ENCODE peak calls at places on chromosomes 11 and 22, in eight cellular contexts. One of them, this sample, is unnamed.

GRCh38 chr11:133811850-133812685 is 33.2 kb downstream of the SPATA19 start:
- DNase-seq in psoas muscle: no peak
- DNase-seq in Caki2: no peak
- DNase-seq in Ammon's horn: no peak
- DNase-seq in AG04450: no peak
- DNase-seq in HuH-7: no peak
- DNase-seq in stimulated activated CD4-positive, alpha-beta T cell treated with anti-CD3 and anti-CD28 coated beads, Interleukin-2, amount 100 ng/mL, for 48 hours: no peak
- DNase-seq in CD4-positive, alpha-beta T cell: no peak
- DNase-seq in this sample: no peak

GRCh38 chr11:102006835-102007566 is 40.2 kb upstream of the CFAP300 start:
- DNase-seq in CD4-positive, alpha-beta T cell: no peak
- DNase-seq in AG04450: no peak
- DNase-seq in HuH-7: no peak
- DNase-seq in psoas muscle: no peak
- DNase-seq in stimulated activated CD4-positive, alpha-beta T cell treated with anti-CD3 and anti-CD28 coated beads, Interleukin-2, amount 100 ng/mL, for 48 hours: no peak
- DNase-seq in Ammon's horn: no peak
- DNase-seq in Caki2: no peak
- DNase-seq in this sample: no peak

GRCh38 chr11:2202071-2202899 is 30.7 kb upstream of the TH start:
- DNase-seq in Caki2: no peak
- DNase-seq in stimulated activated CD4-positive, alpha-beta T cell treated with anti-CD3 and anti-CD28 coated beads, Interleukin-2, amount 100 ng/mL, for 48 hours: no peak
- DNase-seq in psoas muscle: peak
- DNase-seq in Ammon's horn: no peak
- DNase-seq in AG04450: no peak
- DNase-seq in CD4-positive, alpha-beta T cell: peak
- DNase-seq in HuH-7: no peak
- DNase-seq in this sample: no peak

GRCh38 chr11:65208785-65209710 is 27.3 kb downstream of the CAPN1 start:
- DNase-seq in Ammon's horn: no peak
- DNase-seq in stimulated activated CD4-positive, alpha-beta T cell treated with anti-CD3 and anti-CD28 coated beads, Interleukin-2, amount 100 ng/mL, for 48 hours: no peak
- DNase-seq in HuH-7: no peak
- DNase-seq in AG04450: no peak
- DNase-seq in CD4-positive, alpha-beta T cell: no peak
- DNase-seq in psoas muscle: no peak
- DNase-seq in Caki2: no peak
- DNase-seq in this sample: no peak

GRCh38 chr11:3093281-3094191 is 36.3 kb upstream of the CARS1 start:
- DNase-seq in Ammon's horn: no peak
- DNase-seq in CD4-positive, alpha-beta T cell: no peak
- DNase-seq in psoas muscle: peak
- DNase-seq in AG04450: no peak
- DNase-seq in HuH-7: no peak
- DNase-seq in stimulated activated CD4-positive, alpha-beta T cell treated with anti-CD3 and anti-CD28 coated beads, Interleukin-2, amount 100 ng/mL, for 48 hours: no peak
- DNase-seq in Caki2: no peak
- DNase-seq in this sample: no peak

GRCh38 chr11:1209371-1210057 is 13.4 kb upstream of the MUC5B start:
- DNase-seq in CD4-positive, alpha-beta T cell: peak
- DNase-seq in Caki2: no peak
- DNase-seq in AG04450: no peak
- DNase-seq in HuH-7: no peak
- DNase-seq in psoas muscle: peak
- DNase-seq in stimulated activated CD4-positive, alpha-beta T cell treated with anti-CD3 and anti-CD28 coated beads, Interleukin-2, amount 100 ng/mL, for 48 hours: no peak
- DNase-seq in Ammon's horn: no peak
- DNase-seq in this sample: no peak

GRCh38 chr11:28759311-28759710 is 651.1 kb downstream of the METTL15 start:
- DNase-seq in HuH-7: no peak
- DNase-seq in stimulated activated CD4-positive, alpha-beta T cell treated with anti-CD3 and anti-CD28 coated beads, Interleukin-2, amount 100 ng/mL, for 48 hours: no peak
- DNase-seq in Caki2: peak
- DNase-seq in AG04450: no peak
- DNase-seq in psoas muscle: no peak
- DNase-seq in CD4-positive, alpha-beta T cell: no peak
- DNase-seq in Ammon's horn: no peak
- DNase-seq in this sample: peak

GRCh38 chr11:67464411-67465189 is 4.5 kb downstream of the TMEM134 start:
- DNase-seq in psoas muscle: peak
- DNase-seq in CD4-positive, alpha-beta T cell: peak
- DNase-seq in Caki2: peak
- DNase-seq in Ammon's horn: peak
- DNase-seq in stimulated activated CD4-positive, alpha-beta T cell treated with anti-CD3 and anti-CD28 coated beads, Interleukin-2, amount 100 ng/mL, for 48 hours: peak
- DNase-seq in HuH-7: peak
- DNase-seq in AG04450: no peak
- DNase-seq in this sample: peak

GRCh38 chr11:122706689-122707088 is 51.2 kb downstream of the UBASH3B start:
- DNase-seq in Ammon's horn: no peak
- DNase-seq in stimulated activated CD4-positive, alpha-beta T cell treated with anti-CD3 and anti-CD28 coated beads, Interleukin-2, amount 100 ng/mL, for 48 hours: no peak
- DNase-seq in HuH-7: no peak
- DNase-seq in Caki2: no peak
- DNase-seq in AG04450: no peak
- DNase-seq in psoas muscle: no peak
- DNase-seq in CD4-positive, alpha-beta T cell: no peak
- DNase-seq in this sample: peak

GRCh38 chr22:25900880-25901279 is 158.9 kb downstream of the MYO18B start:
- DNase-seq in psoas muscle: peak
- DNase-seq in AG04450: no peak
- DNase-seq in stimulated activated CD4-positive, alpha-beta T cell treated with anti-CD3 and anti-CD28 coated beads, Interleukin-2, amount 100 ng/mL, for 48 hours: no peak
- DNase-seq in CD4-positive, alpha-beta T cell: no peak
- DNase-seq in Caki2: no peak
- DNase-seq in Ammon's horn: peak
- DNase-seq in HuH-7: no peak
- DNase-seq in this sample: no peak

GRCh38 chr22:46576556-46577351 is 39.3 kb upstream of the CELSR1 start:
- DNase-seq in psoas muscle: peak
- DNase-seq in CD4-positive, alpha-beta T cell: peak
- DNase-seq in stimulated activated CD4-positive, alpha-beta T cell treated with anti-CD3 and anti-CD28 coated beads, Interleukin-2, amount 100 ng/mL, for 48 hours: peak
- DNase-seq in AG04450: no peak
- DNase-seq in Ammon's horn: peak
- DNase-seq in HuH-7: peak
- DNase-seq in Caki2: no peak
- DNase-seq in this sample: no peak

GRCh38 chr11:43899094-43899493 is 18.5 kb downstream of the ALKBH3 start:
- DNase-seq in CD4-positive, alpha-beta T cell: no peak
- DNase-seq in Caki2: no peak
- DNase-seq in HuH-7: no peak
- DNase-seq in Ammon's horn: no peak
- DNase-seq in stimulated activated CD4-positive, alpha-beta T cell treated with anti-CD3 and anti-CD28 coated beads, Interleukin-2, amount 100 ng/mL, for 48 hours: no peak
- DNase-seq in psoas muscle: no peak
- DNase-seq in AG04450: no peak
- DNase-seq in this sample: no peak

GRCh38 chr11:65562788-65563187 is 4.6 kb upstream of the LTBP3 start:
- DNase-seq in psoas muscle: no peak
- DNase-seq in stimulated activated CD4-positive, alpha-beta T cell treated with anti-CD3 and anti-CD28 coated beads, Interleukin-2, amount 100 ng/mL, for 48 hours: no peak
- DNase-seq in HuH-7: no peak
- DNase-seq in Ammon's horn: no peak
- DNase-seq in CD4-positive, alpha-beta T cell: no peak
- DNase-seq in AG04450: no peak
- DNase-seq in Caki2: peak
- DNase-seq in this sample: no peak

GRCh38 chr11:44625759-44626523 is 60.5 kb downstream of the CD82 start:
- DNase-seq in AG04450: no peak
- DNase-seq in psoas muscle: no peak
- DNase-seq in HuH-7: no peak
- DNase-seq in Caki2: no peak
- DNase-seq in CD4-positive, alpha-beta T cell: no peak
- DNase-seq in Ammon's horn: no peak
- DNase-seq in stimulated activated CD4-positive, alpha-beta T cell treated with anti-CD3 and anti-CD28 coated beads, Interleukin-2, amount 100 ng/mL, for 48 hours: no peak
- DNase-seq in this sample: no peak

GRCh38 chr22:24142241-24142640 is 39.0 kb upstream of the SUSD2 start:
- DNase-seq in Caki2: no peak
- DNase-seq in HuH-7: no peak
- DNase-seq in psoas muscle: no peak
- DNase-seq in CD4-positive, alpha-beta T cell: no peak
- DNase-seq in stimulated activated CD4-positive, alpha-beta T cell treated with anti-CD3 and anti-CD28 coated beads, Interleukin-2, amount 100 ng/mL, for 48 hours: no peak
- DNase-seq in Ammon's horn: no peak
- DNase-seq in AG04450: no peak
- DNase-seq in this sample: no peak